ENCODE peak calls at places on chromosomes 3 and 15, in four cellular contexts. K is lower leg skin, B is cardiac muscle cell, V is astrocyte of the cerebellum. L is an unnamed sample.

GRCh38 chr3:100634493-100635272 is 25.3 kb downstream of the ADGRG7 start:
- DNase-seq in V (no peak), B (peak; percentile 27), K (peak; percentile 16), L (peak; percentile 66)

GRCh38 chr3:190064112-190064511 is 56.6 kb downstream of the P3H2 start:
- DNase-seq in V (peak; percentile 78), K (no peak), B (no peak), L (peak; percentile 74)

GRCh38 chr15:98127612-98128011 is 167.1 kb downstream of the ARRDC4 start:
- DNase-seq in B (no peak), V (no peak), K (no peak), L (no peak)

GRCh38 chr15:39195988-39196486 is 384.8 kb upstream of the THBS1 start:
- DNase-seq in K (no peak), B (no peak), V (peak; percentile 19), L (peak; percentile 98)

GRCh38 chr3:128372281-128372680 is 94.4 kb downstream of the DNAJB8 start:
- DNase-seq in V (no peak), B (no peak), K (no peak), L (no peak)

GRCh38 chr3:128598884-128599664 is 51.5 kb downstream of the RPN1 start:
- DNase-seq in K (no peak), V (no peak), B (no peak), L (no peak)

GRCh38 chr15:29518442-29518841 is 248.8 kb upstream of the NSMCE3 start:
- DNase-seq in K (no peak), B (no peak), V (no peak), L (no peak)

GRCh38 chr15:62497356-62497755 is 332.3 kb upstream of the C2CD4B start:
- DNase-seq in K (no peak), V (no peak), B (no peak), L (no peak)

GRCh38 chr3:114439279-114439678 is 145.5 kb downstream of the TIGIT start:
- DNase-seq in K (no peak), B (no peak), V (no peak), L (no peak)

GRCh38 chr15:62601779-62602540 is 436.9 kb upstream of the C2CD4B start:
- DNase-seq in K (no peak), V (no peak), B (no peak), L (no peak)

GRCh38 chr3:16427309-16427965 is 86.1 kb downstream of the RFTN1 start:
- DNase-seq in B (peak; percentile 14), K (peak; percentile 49), V (peak; percentile 68), L (no peak)

GRCh38 chr3:163306405-163306804 is 1771.9 kb downstream of the SI start:
- DNase-seq in K (no peak), B (no peak), V (no peak), L (no peak)

DNA sequence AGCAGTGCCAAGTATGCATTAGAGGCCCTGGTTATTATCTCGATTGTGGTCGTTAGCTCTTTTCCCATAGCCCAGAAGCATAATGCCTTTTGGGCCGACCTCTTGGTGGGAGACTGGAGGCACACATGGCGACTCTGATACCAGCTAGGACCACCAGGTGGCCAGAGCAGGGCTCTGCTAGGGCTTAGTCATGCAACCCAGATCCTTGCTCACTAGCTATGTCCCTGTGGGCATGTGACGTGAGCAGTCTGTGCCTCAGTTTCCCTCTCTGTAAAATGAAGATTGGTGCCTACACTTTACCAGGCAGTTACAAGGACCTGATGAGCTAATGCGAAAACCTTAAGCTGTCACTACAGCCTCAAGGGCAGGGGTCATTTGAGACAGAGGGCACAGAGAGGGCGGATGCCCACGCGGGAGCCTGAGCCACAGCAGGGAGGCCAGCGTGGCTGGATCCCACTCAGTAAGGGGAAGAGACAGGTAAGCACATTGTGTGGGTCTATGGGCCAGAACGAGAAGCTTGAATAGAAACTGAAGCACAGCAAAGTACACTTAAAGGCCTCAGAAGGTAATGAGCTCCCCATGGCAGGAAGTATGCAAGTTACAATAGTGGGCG is 8.8 kb downstream of the KLF15 start:
- DNase-seq in B (no peak), K (no peak), V (no peak), L (no peak)
- TF ChIP-seq CTCF in B (peak; percentile 26), K (no peak), V (peak; percentile 22), L (no peak)

GRCh38 chr3:111151438-111151837 is 79.8 kb downstream of the NECTIN3 start:
- DNase-seq in B (no peak), K (no peak), V (peak; percentile 40), L (peak; percentile 45)
- TF ChIP-seq CTCF in B (no peak), K (no peak), V (no peak), L (no peak)

GRCh38 chr3:8760506-8760905 is 8.9 kb downstream of the OXTR start:
- DNase-seq in B (no peak), V (no peak), K (no peak), L (no peak)
- TF ChIP-seq CTCF in B (no peak), V (no peak), K (no peak), L (no peak)

GRCh38 chr15:41429003-41429890 is 12.4 kb downstream of the RTF1 start:
- DNase-seq in B (no peak), K (no peak), V (no peak), L (no peak)

GRCh38 chr15:41423979-41424659 is 7.2 kb downstream of the RTF1 start:
- DNase-seq in V (no peak), K (no peak), B (no peak), L (no peak)

GRCh38 chr15:41424809-41425208 is 7.9 kb downstream of the RTF1 start:
- DNase-seq in K (no peak), B (no peak), V (no peak), L (no peak)
- TF ChIP-seq CTCF in K (no peak), B (no peak), V (no peak), L (no peak)

GRCh38 chr3:53936347-53936746 is 44.7 kb upstream of the SELENOK start:
- DNase-seq in V (no peak), B (no peak), K (no peak), L (no peak)

GRCh38 chr3:53940651-53941050 is 49.0 kb upstream of the SELENOK start:
- DNase-seq in V (no peak), B (no peak), K (no peak), L (no peak)

GRCh38 chr3:53938645-53939044 is 47.0 kb upstream of the SELENOK start:
- DNase-seq in B (peak; percentile 66), V (peak; percentile 35), K (no peak), L (peak; percentile 55)

GRCh38 chr3:53939081-53939582 is 47.5 kb upstream of the SELENOK start:
- DNase-seq in B (no peak), V (no peak), K (no peak), L (no peak)

GRCh38 chr3:53935283-53935901 is 43.7 kb upstream of the SELENOK start:
- DNase-seq in V (no peak), B (no peak), K (no peak), L (no peak)
- TF ChIP-seq CTCF in V (no peak), B (no peak), K (no peak), L (no peak)

GRCh38 chr15:77874071-77874470 is 203.4 kb downstream of the TBC1D2B start:
- DNase-seq in B (no peak), V (no peak), K (no peak), L (no peak)

GRCh38 chr15:77870195-77871065 is 207.1 kb downstream of the TBC1D2B start:
- DNase-seq in B (peak; percentile 76), V (peak; percentile 16), K (peak; percentile 47), L (peak; percentile 66)

GRCh38 chr15:77867266-77868047 is 210.1 kb downstream of the TBC1D2B start:
- DNase-seq in K (no peak), V (no peak), B (no peak), L (no peak)

GRCh38 chr15:77869021-77869895 is 208.3 kb downstream of the TBC1D2B start:
- DNase-seq in B (no peak), K (no peak), V (no peak), L (peak; percentile 38)

DNA sequence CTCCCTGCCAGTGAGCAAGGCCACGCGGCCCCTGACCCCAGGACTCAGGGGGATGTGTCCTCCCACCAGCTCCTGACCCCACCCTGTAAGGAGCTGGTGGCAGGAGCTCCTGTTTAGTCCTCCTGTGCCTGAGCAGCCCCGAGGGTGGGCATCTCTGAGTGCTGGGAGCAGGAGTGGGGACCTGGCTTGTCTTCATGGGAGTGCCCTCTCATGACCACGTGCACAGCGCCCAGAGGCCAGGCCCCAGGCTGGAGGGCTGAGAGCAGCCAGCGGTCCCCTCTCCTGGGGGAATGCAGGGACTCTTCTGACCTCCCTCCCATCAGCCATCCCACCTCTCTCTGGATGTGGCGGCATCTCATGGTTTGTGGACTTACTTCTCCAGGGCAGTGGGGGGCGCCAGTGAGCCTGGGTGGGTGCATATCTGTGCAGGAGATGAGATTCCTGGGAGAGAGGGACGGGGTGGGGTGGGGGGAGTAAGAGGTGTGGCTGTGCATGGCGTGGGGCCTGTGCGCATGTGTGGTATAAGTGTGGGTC is 205.6 kb downstream of the TBC1D2B start:
- DNase-seq in B (no peak), V (no peak), K (no peak), L (no peak)
- TF ChIP-seq CTCF in B (peak; percentile 26), V (peak; percentile 20), K (no peak), L (no peak)